ENCODE peak calls at places on chromosomes 2 and 18, in seven cellular contexts. O, R, I, S, F, J and T are unnamed samples.

GRCh38 chr18:9348079-9348671 is 13.6 kb downstream of the TWSG1 start:
- DNase-seq in O (no peak), R (no peak), I (no peak), S (no peak), F (no peak), J (peak; percentile 48), T (peak; percentile 33)

GRCh38 chr2:240507778-240508251 is 50.0 kb downstream of the ANKMY1 start:
- DNase-seq in O (no peak), R (no peak), I (no peak), S (no peak), F (no peak), J (no peak), T (no peak)

GRCh38 chr2:108958632-108959341 is 30.2 kb downstream of the EDAR start:
- DNase-seq in O (no peak), R (no peak), I (no peak), S (no peak), F (no peak), J (no peak), T (no peak)

GRCh38 chr2:45000921-45001628 is 8.2 kb downstream of the SIX2 start:
- DNase-seq in O (no peak), R (peak; percentile 28), I (no peak), S (no peak), F (no peak), J (peak; percentile 25), T (no peak)

GRCh38 chr2:140436956-140437355 is 1656.8 kb upstream of the NXPH2 start:
- DNase-seq in O (no peak), R (no peak), I (no peak), S (no peak), F (no peak), J (peak; percentile 10), T (no peak)

GRCh38 chr2:232204457-232204931 is 174.1 kb upstream of the ALPP start:
- DNase-seq in O (no peak), R (no peak), I (no peak), S (no peak), F (no peak), J (no peak), T (peak; percentile 13)

GRCh38 chr2:85457043-85457442 is 38.5 kb downstream of the SH2D6 start:
- DNase-seq in O (no peak), R (no peak), I (no peak), S (no peak), F (no peak), J (no peak), T (no peak)

GRCh38 chr18:23479829-23480505 is 23.3 kb upstream of the RMC1 start:
- DNase-seq in O (no peak), R (no peak), I (no peak), S (no peak), F (no peak), J (no peak), T (no peak)

GRCh38 chr2:201188449-201188848 is 5.5 kb downstream of the CASP10 start:
- DNase-seq in O (no peak), R (no peak), I (no peak), S (no peak), F (no peak), J (no peak), T (no peak)

GRCh38 chr18:39462436-39462835 is 1896.8 kb upstream of the CELF4 start:
- DNase-seq in O (no peak), R (no peak), I (no peak), S (no peak), F (no peak), J (peak; percentile 65), T (peak; percentile 77)

GRCh38 chr2:36343601-36344000 is 12.0 kb upstream of the CRIM1 start:
- DNase-seq in O (no peak), R (no peak), I (no peak), S (no peak), F (no peak), J (no peak), T (no peak)

GRCh38 chr18:77162580-77162979 is 30.0 kb upstream of the MBP start:
- DNase-seq in O (no peak), R (no peak), I (no peak), S (no peak), F (no peak), J (no peak), T (no peak)

GRCh38 chr18:72826736-72827135 is 41.1 kb downstream of the NETO1 start:
- DNase-seq in O (no peak), R (no peak), I (no peak), S (no peak), F (no peak), J (no peak), T (no peak)

GRCh38 chr18:67428148-67428547 is 88.4 kb downstream of the DSEL start:
- DNase-seq in O (no peak), R (no peak), I (no peak), S (no peak), F (no peak), J (no peak), T (peak; percentile 62)

GRCh38 chr2:186474196-186474595 is 11.9 kb upstream of the ZC3H15 start:
- DNase-seq in O (no peak), R (no peak), I (no peak), S (no peak), F (no peak), J (no peak), T (no peak)

GRCh38 chr2:59167514-59167913 is 926.4 kb upstream of the FANCL start:
- DNase-seq in O (no peak), R (no peak), I (no peak), S (no peak), F (peak; percentile 68), J (no peak), T (no peak)

GRCh38 chr2:234435836-234436481 is 60.9 kb downstream of the ARL4C start:
- DNase-seq in O (no peak), R (no peak), I (no peak), S (no peak), F (no peak), J (no peak), T (no peak)

GRCh38 chr2:3041841-3042600 is 335.6 kb downstream of the EIPR1 start:
- DNase-seq in O (no peak), R (no peak), I (no peak), S (no peak), F (no peak), J (no peak), T (no peak)

GRCh38 chr2:138531913-138532312 is 30.3 kb downstream of the SPOPL start:
- DNase-seq in O (no peak), R (no peak), I (no peak), S (no peak), F (no peak), J (peak; percentile 75), T (no peak)

GRCh38 chr18:44080054-44080453 is 600.6 kb upstream of the SETBP1 start:
- DNase-seq in O (no peak), R (no peak), I (no peak), S (no peak), F (no peak), J (peak; percentile 3), T (no peak)

GRCh38 chr2:62369549-62370164 is 136.3 kb downstream of the TMEM17 start:
- DNase-seq in O (no peak), R (no peak), I (no peak), S (no peak), F (no peak), J (no peak), T (no peak)

GRCh38 chr2:9178905-9179571 is 27.6 kb upstream of the ASAP2 start:
- DNase-seq in O (no peak), R (peak; percentile 67), I (no peak), S (no peak), F (peak; percentile 21), J (peak; percentile 77), T (peak; percentile 86)

GRCh38 chr2:240095556-240096523 is 40.3 kb downstream of the COPS9 start:
- DNase-seq in O (no peak), R (no peak), I (no peak), S (no peak), F (no peak), J (no peak), T (peak; percentile 22)

GRCh38 chr2:155223781-155224406 is 525.4 kb downstream of the KCNJ3 start:
- DNase-seq in O (no peak), R (peak; percentile 6), I (no peak), S (no peak), F (peak; percentile 62), J (no peak), T (peak; percentile 15)

GRCh38 chr2:135985826-135986393 is 484 bp upstream of the DARS1 start:
- DNase-seq in O (no peak), R (no peak), I (no peak), S (no peak), F (no peak), J (no peak), T (no peak)

GRCh38 chr2:48852938-48853337 is 97.4 kb upstream of the LHCGR start:
- DNase-seq in O (no peak), R (no peak), I (no peak), S (no peak), F (no peak), J (peak; percentile 1), T (peak; percentile 18)

GRCh38 chr2:230784840-230785239 is 72.2 kb downstream of the CAB39 start:
- DNase-seq in O (no peak), R (no peak), I (no peak), S (no peak), F (no peak), J (no peak), T (no peak)

GRCh38 chr2:173193925-173194324 is 118.3 kb downstream of the MAP3K20 start:
- DNase-seq in O (no peak), R (no peak), I (no peak), S (no peak), F (no peak), J (peak; percentile 49), T (no peak)

GRCh38 chr2:437772-438393 is 150.0 kb upstream of the ALKAL2 start:
- DNase-seq in O (peak; percentile 62), R (no peak), I (peak; percentile 65), S (no peak), F (peak; percentile 17), J (no peak), T (no peak)

GRCh38 chr2:227238242-227239237 is 74.1 kb downstream of the COL4A3 start:
- DNase-seq in O (peak; percentile 41), R (peak; percentile 81), I (peak; percentile 20), S (peak; percentile 31), F (no peak), J (peak; percentile 60), T (peak; percentile 33)

GRCh38 chr2:64406407-64406774 is 47.6 kb upstream of the LGALSL start:
- DNase-seq in O (no peak), R (no peak), I (no peak), S (no peak), F (no peak), J (no peak), T (no peak)